ENCODE peak calls at places on chromosomes 7 and 10, in six cellular contexts. W is anterior cingulate cortex; I is activated T-helper 1 cell treated with anti-CD3 and anti-CD28 coated beads, Interleukin-2, amount 50 U/mL, for 16 hours; S is NCI-H2081; D is activated B cell treated with CpG ODN at 0.5 μM for 24 hours; T is activated CD8-positive, alpha-beta memory T cell treated with anti-CD3 and anti-CD28 coated beads, Interleukin-2, amount 50 U/mL, for 4 hours. N is an unnamed sample.

GRCh38 chr7:26278769-26279168 is 12.9 kb upstream of the SNX10 start:
- DNase-seq in W (no peak), I (no peak), S (peak; percentile 15), D (no peak), T (no peak), N (no peak)

GRCh38 chr10:109895095-109895818 is 28.1 kb downstream of the XPNPEP1 start:
- DNase-seq in W (peak; percentile 68), I (no peak), S (no peak), D (no peak), T (no peak), N (peak; percentile 58)

GRCh38 chr7:95905165-95905564 is 132.8 kb downstream of the DYNC1I1 start:
- DNase-seq in W (no peak), I (no peak), S (no peak), D (no peak), T (no peak), N (no peak)

GRCh38 chr10:16941865-16942264 is 124.6 kb upstream of the RSU1 start:
- DNase-seq in W (no peak), I (no peak), S (no peak), D (no peak), T (no peak), N (no peak)

GRCh38 chr10:69449841-69450240 is 1.4 kb upstream of the TSPAN15 start:
- DNase-seq in W (peak; percentile 22), I (no peak), S (peak; percentile 37), D (no peak), T (peak; percentile 44), N (peak; percentile 26)

GRCh38 chr7:47435889-47436312 is 146.0 kb downstream of the TNS3 start:
- DNase-seq in W (peak; percentile 43), I (no peak), S (peak; percentile 62), D (no peak), T (no peak), N (peak; percentile 41)

GRCh38 chr7:194996-195829 is 2.8 kb downstream of the FAM20C start:
- DNase-seq in W (no peak), I (no peak), S (no peak), D (no peak), T (no peak), N (no peak)

GRCh38 chr7:143205560-143206293 is 16.1 kb upstream of the TAS2R40 start:
- DNase-seq in W (no peak), I (no peak), S (no peak), D (peak; percentile 33), T (no peak), N (no peak)

GRCh38 chr10:43198682-43199005 is 60.4 kb downstream of the CSGALNACT2 start:
- DNase-seq in W (no peak), I (no peak), S (no peak), D (no peak), T (peak; percentile 13), N (no peak)

GRCh38 chr10:478471-479245 is 210.8 kb downstream of the DIP2C start:
- DNase-seq in W (no peak), I (no peak), S (no peak), D (no peak), T (no peak), N (no peak)

GRCh38 chr7:150365673-150366398 is 2.8 kb upstream of the REPIN1 start:
- DNase-seq in W (no peak), I (no peak), S (no peak), D (no peak), T (no peak), N (no peak)

GRCh38 chr7:151759591-151760042 is 117.3 kb downstream of the PRKAG2 start:
- DNase-seq in W (peak; percentile 37), I (no peak), S (peak; percentile 80), D (no peak), T (peak; percentile 60), N (peak; percentile 30)

GRCh38 chr7:129436335-129436923 is 2.2 kb downstream of the STRIP2 start:
- DNase-seq in W (no peak), I (no peak), S (peak; percentile 76), D (no peak), T (no peak), N (no peak)

GRCh38 chr10:75401569-75402485 is at the start of gene ZNF503:
- DNase-seq in W (peak; percentile 94), I (no peak), S (peak; percentile 94), D (no peak), T (no peak), N (peak; percentile 89)

GRCh38 chr7:74006451-74007259 is 21.3 kb upstream of the ELN start:
- DNase-seq in W (no peak), I (no peak), S (peak; percentile 84), D (no peak), T (no peak), N (no peak)

GRCh38 chr10:106535304-106535964 is 629.1 kb downstream of the SORCS1 start:
- DNase-seq in W (no peak), I (no peak), S (no peak), D (no peak), T (no peak), N (no peak)

GRCh38 chr7:155084989-155085388 is 14.9 kb downstream of the HTR5A start:
- DNase-seq in W (no peak), I (no peak), S (no peak), D (no peak), T (no peak), N (no peak)

GRCh38 chr7:141837683-141838082 is 3.6 kb downstream of the PRSS37 start:
- DNase-seq in W (no peak), I (no peak), S (no peak), D (no peak), T (no peak), N (no peak)

GRCh38 chr10:83544049-83544448 is 595.3 kb upstream of the GHITM start:
- DNase-seq in W (peak; percentile 4), I (no peak), S (no peak), D (no peak), T (no peak), N (no peak)

GRCh38 chr10:17215782-17216122 is 12.3 kb upstream of the VIM start:
- DNase-seq in W (no peak), I (no peak), S (no peak), D (no peak), T (no peak), N (no peak)

GRCh38 chr10:44576715-44577191 is 191.9 kb upstream of the CXCL12 start:
- DNase-seq in W (no peak), I (no peak), S (no peak), D (no peak), T (no peak), N (no peak)

GRCh38 chr7:135771051-135771450 is 22.4 kb upstream of the FAM180A start:
- DNase-seq in W (no peak), I (no peak), S (no peak), D (no peak), T (no peak), N (no peak)

GRCh38 chr10:33732176-33733025 is 397.9 kb upstream of the NRP1 start:
- DNase-seq in W (no peak), I (no peak), S (no peak), D (no peak), T (no peak), N (no peak)

GRCh38 chr7:106356-106755 is 86.0 kb upstream of the FAM20C start:
- DNase-seq in W (no peak), I (no peak), S (no peak), D (no peak), T (no peak), N (no peak)